ENCODE peak calls at places on chromosomes 16 and 17, in ten cellular contexts. O, D, Z, W, L, Q, V, I, A and B are unnamed samples.
A peak's percentile ranks its signal among the peaks of the same experiment; 100 is the strongest.

GRCh38 chr16:1903845-1904820 is 14.1 kb downstream of the HS3ST6 start:
- DNase-seq in O (no peak), D (peak; percentile 57), Z (no peak), W (no peak), L (no peak), Q (no peak), V (no peak), I (no peak), A (no peak), B (no peak)

GRCh38 chr17:4934173-4934979 is 2.3 kb downstream of the GP1BA start:
- DNase-seq in O (peak; percentile 35), D (peak; percentile 38), Z (no peak), W (no peak), L (no peak), Q (peak; percentile 42), V (peak; percentile 67), I (no peak), A (no peak), B (no peak)

GRCh38 chr16:54430491-54431030 is 144.0 kb upstream of the IRX3 start:
- DNase-seq in O (no peak), D (peak; percentile 49), Z (no peak), W (peak; percentile 84), L (no peak), Q (peak; percentile 43), V (peak; percentile 38), I (no peak), A (no peak), B (no peak)

GRCh38 chr16:85086347-85087291 is 25.7 kb downstream of the CIBAR2 start:
- DNase-seq in O (peak; percentile 73), D (peak; percentile 39), Z (peak; percentile 54), W (peak; percentile 44), L (peak; percentile 98), Q (peak; percentile 75), V (peak; percentile 80), I (peak; percentile 38), A (peak; percentile 66), B (no peak)

GRCh38 chr16:70703041-70703834 is 17.4 kb upstream of the MTSS2 start:
- DNase-seq in O (peak; percentile 43), D (peak; percentile 48), Z (no peak), W (peak; percentile 99), L (no peak), Q (peak; percentile 83), V (peak; percentile 92), I (peak; percentile 41), A (no peak), B (peak; percentile 71)

GRCh38 chr17:74924250-74924948 is at the start of gene OTOP2:
- DNase-seq in O (peak; percentile 47), D (no peak), Z (no peak), W (no peak), L (no peak), Q (no peak), V (no peak), I (no peak), A (no peak), B (no peak)

GRCh38 chr16:50434872-50435478 is 66.2 kb upstream of the BRD7 start:
- DNase-seq in O (no peak), D (no peak), Z (no peak), W (no peak), L (no peak), Q (no peak), V (no peak), I (no peak), A (no peak), B (no peak)

GRCh38 chr17:49204521-49204920 is 5.9 kb downstream of the GNGT2 start:
- DNase-seq in O (no peak), D (no peak), Z (no peak), W (no peak), L (no peak), Q (no peak), V (no peak), I (no peak), A (no peak), B (no peak)

GRCh38 chr17:54935487-54935886 is 33.0 kb downstream of the COX11 start:
- DNase-seq in O (no peak), D (no peak), Z (no peak), W (no peak), L (no peak), Q (no peak), V (no peak), I (no peak), A (no peak), B (no peak)

GRCh38 chr16:76081936-76082335 is 195.3 kb upstream of the CNTNAP4 start:
- DNase-seq in O (no peak), D (no peak), Z (no peak), W (no peak), L (no peak), Q (no peak), V (no peak), I (no peak), A (no peak), B (no peak)

GRCh38 chr17:1577186-1577585 is 14.6 kb upstream of the PITPNA start:
- DNase-seq in O (no peak), D (peak; percentile 97), Z (no peak), W (peak; percentile 99), L (no peak), Q (peak; percentile 97), V (peak; percentile 95), I (no peak), A (no peak), B (peak; percentile 81)

GRCh38 chr17:64160378-64160777 is 30.4 kb upstream of the ERN1 start:
- DNase-seq in O (no peak), D (no peak), Z (no peak), W (peak; percentile 60), L (no peak), Q (no peak), V (no peak), I (no peak), A (no peak), B (no peak)

GRCh38 chr17:81010935-81011334 is 19.3 kb downstream of the CHMP6 start:
- DNase-seq in O (no peak), D (no peak), Z (no peak), W (no peak), L (no peak), Q (no peak), V (no peak), I (no peak), A (no peak), B (no peak)

GRCh38 chr17:36068524-36068923 is 4.5 kb downstream of the CCL18 start:
- DNase-seq in O (no peak), D (no peak), Z (no peak), W (no peak), L (no peak), Q (no peak), V (no peak), I (no peak), A (no peak), B (no peak)

GRCh38 chr17:72244494-72244893 is 123.7 kb downstream of the SOX9 start:
- DNase-seq in O (no peak), D (peak; percentile 31), Z (no peak), W (peak; percentile 46), L (no peak), Q (no peak), V (no peak), I (no peak), A (no peak), B (no peak)

GRCh38 chr17:8122391-8122922 is 1.4 kb downstream of the HES7 start:
- DNase-seq in O (peak; percentile 47), D (no peak), Z (no peak), W (peak; percentile 51), L (peak; percentile 39), Q (no peak), V (peak; percentile 56), I (no peak), A (no peak), B (peak; percentile 40)

GRCh38 chr17:78197147-78197830 is 10.1 kb downstream of the AFMID start:
- DNase-seq in O (no peak), D (no peak), Z (no peak), W (no peak), L (no peak), Q (no peak), V (peak; percentile 53), I (peak; percentile 21), A (no peak), B (no peak)

GRCh38 chr16:64090327-64090726 is 1031.5 kb downstream of the CDH11 start:
- DNase-seq in O (no peak), D (no peak), Z (no peak), W (no peak), L (no peak), Q (no peak), V (no peak), I (no peak), A (no peak), B (no peak)

GRCh38 chr17:56593073-56593740 is at the start of gene NOG:
- DNase-seq in O (peak; percentile 70), D (no peak), Z (no peak), W (peak; percentile 39), L (peak; percentile 43), Q (peak; percentile 64), V (peak; percentile 80), I (peak; percentile 56), A (peak; percentile 34), B (peak; percentile 9)

GRCh38 chr16:85376292-85377095 is 236.6 kb upstream of the GSE1 start:
- DNase-seq in O (no peak), D (no peak), Z (no peak), W (peak; percentile 27), L (no peak), Q (peak; percentile 57), V (no peak), I (no peak), A (no peak), B (peak; percentile 25)

GRCh38 chr16:69567031-69567680 is 1.4 kb downstream of the NFAT5 start:
- DNase-seq in O (peak; percentile 15), D (no peak), Z (no peak), W (no peak), L (no peak), Q (no peak), V (peak; percentile 32), I (no peak), A (peak; percentile 2), B (no peak)